ENCODE peak calls at places on chromosomes 3 and 15, in nine cellular contexts. E is A549, X is glutamatergic neuron, Q is endothelial cell, Y is heart right ventricle, V is AG10803, B is fibroblast of lung, W is keratinocyte, H is fibroblast of villous mesenchyme. U is an unnamed sample.

GRCh38 chr15:69749274-69749673 is 296.7 kb downstream of the RPLP1 start:
- DNase-seq in E (no peak), Q (no peak), X (no peak), W (no peak), B (no peak), Y (no peak), H (no peak), V (no peak), U (no peak)

GRCh38 chr3:8201886-8202285 is 299.7 kb upstream of the LMCD1 start:
- DNase-seq in Q (no peak), V (no peak), B (peak; percentile 30), X (no peak), W (no peak), Y (no peak), E (no peak), H (peak; percentile 4), U (no peak)

GRCh38 chr15:95760508-95760907 is 570.0 kb upstream of the NR2F2 start:
- DNase-seq in Q (peak; percentile 43), V (peak; percentile 1), X (peak; percentile 31), E (peak; percentile 68), Y (no peak), B (peak; percentile 17), W (no peak), H (peak; percentile 69), U (no peak)

GRCh38 chr15:90191795-90192494 is 9.2 kb upstream of the SEMA4B start:
- DNase-seq in V (peak; percentile 12), H (peak; percentile 46), B (peak; percentile 65), Y (peak; percentile 63), X (no peak), E (peak; percentile 92), Q (no peak), W (no peak), U (no peak)

GRCh38 chr3:165946360-165946759 is 109.1 kb upstream of the BCHE start:
- DNase-seq in Q (no peak), X (no peak), B (no peak), H (no peak), V (no peak), W (no peak), E (no peak), Y (no peak), U (no peak)

GRCh38 chr15:75176404-75176761 is 25.3 kb upstream of the C15orf39 start:
- DNase-seq in E (no peak), B (no peak), V (no peak), X (no peak), H (peak; percentile 70), Q (no peak), W (no peak), Y (no peak), U (no peak)

GRCh38 chr3:46277476-46277875 is 35.2 kb downstream of the CCR3 start:
- DNase-seq in B (no peak), Q (no peak), W (no peak), V (no peak), E (no peak), Y (no peak), H (no peak), X (no peak), U (no peak)

GRCh38 chr15:22968356-22968755 is 11.8 kb downstream of the CYFIP1 start:
- DNase-seq in H (peak; percentile 87), X (no peak), W (no peak), E (peak; percentile 65), V (peak; percentile 79), Y (no peak), B (peak; percentile 84), Q (no peak), U (no peak)

GRCh38 chr15:59366368-59367021 is 6.2 kb downstream of the MYO1E start:
- DNase-seq in W (peak; percentile 74), Q (no peak), Y (no peak), V (no peak), E (peak; percentile 55), X (no peak), B (no peak), H (peak; percentile 39), U (no peak)

GRCh38 chr15:93042691-93043378 is 46.2 kb downstream of the RGMA start:
- DNase-seq in W (no peak), Y (no peak), V (no peak), Q (no peak), X (peak; percentile 12), H (no peak), E (no peak), B (no peak), U (no peak)

GRCh38 chr3:100523050-100523760 is 30.8 kb downstream of the TMEM45A start:
- DNase-seq in X (no peak), V (no peak), W (no peak), Y (no peak), E (no peak), Q (no peak), B (no peak), H (peak; percentile 31), U (no peak)

GRCh38 chr3:16350041-16350952 is 85.3 kb downstream of the OXNAD1 start:
- DNase-seq in Q (no peak), W (no peak), H (peak; percentile 70), V (peak; percentile 91), X (no peak), Y (no peak), B (peak; percentile 78), E (peak; percentile 9), U (no peak)

DNA sequence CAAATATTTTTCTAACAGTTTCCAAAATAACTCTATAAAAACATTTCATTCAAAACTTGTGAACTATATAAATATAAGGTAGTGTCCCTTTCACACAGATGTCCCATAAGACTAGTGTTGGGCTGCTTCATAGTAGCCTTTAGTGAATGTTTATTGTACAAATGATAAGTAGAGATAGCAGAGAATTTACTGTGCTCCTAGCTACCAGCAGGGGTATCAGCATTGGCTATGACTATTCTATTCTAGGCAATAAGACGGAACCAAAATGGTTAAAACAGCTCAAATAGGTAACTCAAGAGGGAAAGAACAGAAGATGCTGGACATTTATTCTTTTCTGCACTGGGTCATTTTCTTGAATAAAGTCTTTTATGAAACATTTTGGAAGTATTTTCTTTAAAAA is 22.6 kb downstream of the SERPINI2 start:
- DNase-seq in B (no peak), Q (no peak), W (no peak), H (no peak), X (no peak), E (no peak), Y (no peak), V (no peak), U (no peak)
- TF ChIP-seq CTCF in B (no peak), Q (no peak), W (no peak), H (no peak), X (no peak), E (no peak), Y (no peak), V (no peak), U (no peak)

GRCh38 chr3:131053021-131053420 is 26.3 kb downstream of the NEK11 start:
- DNase-seq in H (peak; percentile 23), Y (no peak), X (no peak), V (peak; percentile 11), E (no peak), Q (no peak), W (no peak), B (peak; percentile 47), U (no peak)
- TF ChIP-seq CTCF in H (peak; percentile 37), Y (peak; percentile 53), X (peak; percentile 18), V (peak; percentile 40), E (peak; percentile 42), Q (no peak), W (no peak), B (no peak), U (no peak)

DNA sequence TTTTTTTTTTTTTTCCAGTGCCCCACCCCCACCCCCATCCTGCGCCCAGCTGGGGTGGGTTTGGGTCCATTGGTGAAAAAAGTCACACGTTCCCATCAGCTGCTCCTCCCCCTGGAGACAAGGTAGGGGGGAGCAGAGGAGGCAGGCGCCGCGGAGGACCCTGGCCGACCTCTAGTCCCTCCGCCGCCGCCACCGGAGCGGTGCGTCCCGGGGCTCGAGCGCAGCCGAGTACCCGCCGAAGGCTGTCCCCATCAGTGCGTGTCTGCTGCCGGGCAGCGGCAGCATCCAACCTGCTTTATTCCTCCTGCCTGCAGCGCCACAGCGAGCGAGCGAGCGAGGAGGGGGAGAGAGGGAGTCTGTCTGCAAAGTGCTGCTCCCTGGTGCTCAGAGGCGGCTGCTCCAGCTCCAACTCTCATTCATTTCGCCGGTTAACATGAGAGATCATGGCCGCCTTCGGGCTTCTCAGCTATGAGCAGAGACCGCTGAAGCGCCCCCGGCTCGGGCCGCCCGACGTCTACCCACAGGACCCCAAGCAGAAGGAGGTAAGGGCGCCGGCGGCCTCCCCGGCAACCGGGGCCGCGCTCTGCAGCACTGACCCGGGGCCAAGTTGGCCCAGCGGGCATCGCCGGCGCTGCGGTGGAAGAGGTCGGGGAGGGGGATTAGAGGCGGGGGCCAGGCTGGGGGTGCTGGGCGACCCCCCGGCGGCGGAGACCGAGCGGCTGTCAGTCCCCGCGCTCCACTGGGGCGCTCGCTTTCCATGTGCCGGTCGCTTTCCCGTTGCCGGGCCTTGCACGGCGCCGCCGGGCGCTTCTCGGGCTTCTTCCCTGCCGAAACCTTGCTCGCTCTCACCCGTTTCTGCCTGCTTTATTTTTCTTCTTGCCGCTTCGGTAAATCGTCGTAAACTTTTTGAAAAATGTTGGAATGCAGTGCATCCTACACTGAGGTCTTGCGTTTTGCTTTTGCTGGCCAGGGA is 1.3 kb downstream of the MED12L start:
- DNase-seq in H (peak; percentile 81), W (no peak), B (peak; percentile 84), X (peak; percentile 85), Y (peak; percentile 68), E (peak; percentile 88), V (peak; percentile 82), Q (peak; percentile 73), U (no peak)
- TF ChIP-seq CTCF in H (peak; percentile 59), W (peak; percentile 69), B (peak; percentile 61), X (no peak), Y (peak; percentile 66), E (peak; percentile 46), V (peak; percentile 68), Q (no peak), U (no peak)

GRCh38 chr3:15306979-15307359 is 25.4 kb downstream of the SH3BP5 start:
- DNase-seq in Y (no peak), X (no peak), Q (no peak), W (no peak), V (no peak), B (no peak), E (no peak), H (no peak), U (no peak)

GRCh38 chr3:15303216-15303615 is 29.2 kb downstream of the SH3BP5 start:
- DNase-seq in E (no peak), W (no peak), Q (no peak), B (no peak), X (no peak), Y (no peak), H (no peak), V (no peak), U (no peak)

GRCh38 chr3:15303728-15304127 is 28.7 kb downstream of the SH3BP5 start:
- DNase-seq in H (no peak), B (no peak), W (no peak), V (no peak), Q (no peak), E (no peak), Y (no peak), X (no peak), U (no peak)

GRCh38 chr3:15307580-15307979 is 24.8 kb downstream of the SH3BP5 start:
- DNase-seq in E (no peak), H (no peak), X (peak; percentile 45), Q (no peak), Y (no peak), B (no peak), W (no peak), V (no peak), U (no peak)

DNA sequence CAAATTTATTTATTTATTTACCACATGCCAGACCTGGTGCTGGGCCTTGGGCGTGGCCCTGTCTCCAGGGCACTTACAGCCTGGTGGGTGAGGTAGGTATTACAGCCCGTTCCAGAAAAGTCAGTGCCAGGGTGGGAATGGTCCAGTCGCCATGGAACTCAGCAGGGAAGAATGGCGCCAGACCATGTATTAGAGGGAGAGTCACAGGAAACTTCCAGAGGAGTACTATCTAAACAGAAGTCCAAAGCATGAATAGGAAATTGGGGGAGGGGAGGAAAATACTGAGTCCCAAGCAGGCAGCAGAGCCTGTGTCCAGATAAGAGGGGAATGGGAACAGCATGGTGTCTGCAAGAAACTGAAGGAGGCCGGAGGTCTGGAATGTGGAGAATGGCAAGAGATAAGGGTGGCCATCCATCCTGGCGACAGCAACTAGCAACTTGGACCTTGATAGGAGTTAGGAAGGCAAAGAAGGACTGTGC is 27.0 kb downstream of the SH3BP5 start:
- DNase-seq in W (no peak), B (no peak), Q (peak; percentile 18), X (peak; percentile 44), E (peak; percentile 58), Y (no peak), V (no peak), H (peak; percentile 39), U (no peak)
- TF ChIP-seq CTCF in W (peak; percentile 11), B (peak; percentile 27), Q (peak; percentile 77), X (peak; percentile 77), E (no peak), Y (no peak), V (peak; percentile 33), H (peak; percentile 33), U (no peak)

U was measured in omental fat pad.